ENCODE peak calls at places on chromosomes 16 and 17, in eight cellular contexts. J is head of caudate nucleus; R is substantia nigra; Q is stimulated activated CD4-positive, alpha-beta T cell treated with anti-CD3 and anti-CD28 coated beads, Interleukin-1b, Interleukin-23, amount 100 ng/mL, for 48 hours; P is fibroblast of villous mesenchyme; Y is progenitor cell of endocrine pancreas; M is activated effector memory CD4-positive, alpha-beta T cell treated with Interleukin-2 at 50 U/mL for 16 hours; V is T-cell. W is an unnamed sample.

GRCh38 chr17:10618202-10618635 is 38.9 kb downstream of the MYH3 start:
- DNase-seq in J (peak), R (peak), Q (peak), P (peak), Y (peak), M (peak), V (peak), W (peak)

GRCh38 chr17:51133365-51133764 is 12.7 kb upstream of the SPAG9 start:
- DNase-seq in J (no peak), R (no peak), Q (no peak), P (no peak), Y (no peak), M (no peak), V (no peak), W (no peak)

GRCh38 chr16:30924086-30924714 is 828 bp downstream of the FBXL19 start:
- DNase-seq in J (no peak), R (peak), Q (no peak), P (no peak), Y (no peak), M (no peak), V (no peak), W (no peak)

GRCh38 chr16:19753815-19754643 is 36.0 kb downstream of the IQCK start:
- DNase-seq in J (no peak), R (no peak), Q (no peak), P (peak), Y (no peak), M (no peak), V (no peak), W (peak)

GRCh38 chr17:44677136-44677535 is 12.4 kb downstream of the CCDC43 start:
- DNase-seq in J (no peak), R (no peak), Q (no peak), P (peak), Y (no peak), M (no peak), V (no peak), W (no peak)

GRCh38 chr17:29619251-29619650 is 3.5 kb downstream of the CORO6 start:
- DNase-seq in J (no peak), R (peak), Q (peak), P (peak), Y (no peak), M (no peak), V (no peak), W (no peak)

GRCh38 chr17:8320990-8321389 is 10.9 kb downstream of the ARHGEF15 start:
- DNase-seq in J (no peak), R (no peak), Q (no peak), P (no peak), Y (no peak), M (no peak), V (no peak), W (no peak)

GRCh38 chr17:81832608-81833159 is 407 bp downstream of the MCRIP1 start:
- DNase-seq in J (peak), R (peak), Q (peak), P (peak), Y (peak), M (no peak), V (peak), W (peak)

GRCh38 chr17:40437095-40437732 is 6.0 kb upstream of the IGFBP4 start:
- DNase-seq in J (no peak), R (no peak), Q (no peak), P (no peak), Y (no peak), M (no peak), V (no peak), W (no peak)

GRCh38 chr16:80599466-80599865 is 58.7 kb downstream of the DYNLRB2 start:
- DNase-seq in J (no peak), R (no peak), Q (no peak), P (peak), Y (no peak), M (no peak), V (no peak), W (peak)

GRCh38 chr16:26614102-26614864 is 452.4 kb upstream of the C16orf82 start:
- DNase-seq in J (no peak), R (no peak), Q (no peak), P (no peak), Y (no peak), M (no peak), V (no peak), W (no peak)

GRCh38 chr16:49615606-49616005 is 240.3 kb downstream of the ZNF423 start:
- DNase-seq in J (no peak), R (no peak), Q (no peak), P (no peak), Y (no peak), M (no peak), V (no peak), W (no peak)

GRCh38 chr16:27267037-27267677 is 1.4 kb downstream of the NSMCE1 start:
- DNase-seq in J (no peak), R (no peak), Q (no peak), P (no peak), Y (no peak), M (no peak), V (no peak), W (no peak)

GRCh38 chr17:73387746-73388577 is 76.2 kb upstream of the CDC42EP4 start:
- DNase-seq in J (no peak), R (no peak), Q (no peak), P (no peak), Y (no peak), M (no peak), V (no peak), W (no peak)

GRCh38 chr16:10502766-10503165 is 77.6 kb downstream of the EMP2 start:
- DNase-seq in J (no peak), R (no peak), Q (no peak), P (no peak), Y (no peak), M (no peak), V (no peak), W (no peak)

GRCh38 chr16:59296002-59296401 is 561.9 kb upstream of the GOT2 start:
- DNase-seq in J (no peak), R (no peak), Q (no peak), P (no peak), Y (no peak), M (no peak), V (no peak), W (no peak)

GRCh38 chr16:47234-47633 is 6.2 kb downstream of the POLR3K start:
- DNase-seq in J (no peak), R (no peak), Q (no peak), P (no peak), Y (no peak), M (no peak), V (no peak), W (no peak)

GRCh38 chr16:8764486-8765250 is 32.8 kb downstream of the TMEM186 start:
- DNase-seq in J (no peak), R (no peak), Q (no peak), P (no peak), Y (no peak), M (no peak), V (no peak), W (no peak)

GRCh38 chr17:57292086-57292485 is 35.8 kb downstream of the MSI2 start:
- DNase-seq in J (no peak), R (no peak), Q (no peak), P (no peak), Y (no peak), M (no peak), V (no peak), W (no peak)

GRCh38 chr17:2943971-2944370 is 119.4 kb downstream of the OR1D5 start:
- DNase-seq in J (no peak), R (no peak), Q (no peak), P (no peak), Y (no peak), M (no peak), V (no peak), W (no peak)

GRCh38 chr17:45749831-45750335 is 34.2 kb upstream of the CRHR1 start:
- DNase-seq in J (no peak), R (no peak), Q (no peak), P (no peak), Y (no peak), M (no peak), V (no peak), W (no peak)

GRCh38 chr17:64775701-64776570 is 113.8 kb upstream of the SMURF2 start:
- DNase-seq in J (no peak), R (no peak), Q (no peak), P (no peak), Y (no peak), M (no peak), V (no peak), W (no peak)

GRCh38 chr16:21263640-21264211 is 14.4 kb downstream of the CRYM start:
- DNase-seq in J (no peak), R (no peak), Q (no peak), P (no peak), Y (no peak), M (no peak), V (no peak), W (no peak)

GRCh38 chr17:78890111-78890897 is 12.7 kb downstream of the CEP295NL start:
- DNase-seq in J (peak), R (peak), Q (peak), P (peak), Y (no peak), M (peak), V (peak), W (no peak)

GRCh38 chr17:78174870-78175642 is 6.7 kb downstream of the SYNGR2 start:
- DNase-seq in J (no peak), R (peak), Q (no peak), P (no peak), Y (no peak), M (no peak), V (no peak), W (no peak)

GRCh38 chr16:56451753-56452689 is 667 bp downstream of the OGFOD1 start:
- DNase-seq in J (no peak), R (peak), Q (no peak), P (peak), Y (no peak), M (no peak), V (no peak), W (peak)

GRCh38 chr17:30570191-30570590 is 93.0 kb downstream of the GOSR1 start:
- DNase-seq in J (no peak), R (no peak), Q (no peak), P (no peak), Y (no peak), M (no peak), V (no peak), W (no peak)

GRCh38 chr17:55420776-55421178 is 858 bp downstream of the MMD start:
- DNase-seq in J (peak), R (peak), Q (peak), P (peak), Y (peak), M (peak), V (peak), W (no peak)

GRCh38 chr17:1232786-1233185 is 37.5 kb upstream of the BHLHA9 start:
- DNase-seq in J (no peak), R (no peak), Q (no peak), P (peak), Y (no peak), M (no peak), V (no peak), W (peak)

W was measured in astrocyte.